ENCODE peak calls at places on chromosomes 3 and 15, in six cellular contexts. C is tibial nerve; P is neural crest cell; Q is effector CD4-positive, alpha-beta T cell; A is stimulated activated CD8-positive, alpha-beta memory T cell treated with anti-CD3 and anti-CD28 coated beads, Interleukin-4, amount 100 ng/mL, for 48 hours; B is AG04450. U is an unnamed sample.

GRCh38 chr15:35886765-35887164 is 340.8 kb upstream of the DPH6 start:
- DNase-seq in C (no peak), A (no peak), P (no peak), Q (no peak), B (no peak), U (no peak)

GRCh38 chr3:172635588-172635987 is 75.3 kb downstream of the NCEH1 start:
- DNase-seq in A (peak), P (no peak), C (no peak), Q (no peak), B (no peak), U (no peak)

GRCh38 chr3:122497425-122497824 is 17.3 kb downstream of the KPNA1 start:
- DNase-seq in P (no peak), C (no peak), B (peak), Q (no peak), A (peak), U (no peak)

GRCh38 chr15:46900992-46901391 is 816.3 kb upstream of the SEMA6D start:
- DNase-seq in A (no peak), Q (no peak), B (no peak), C (no peak), P (no peak), U (no peak)

GRCh38 chr15:40063563-40064011 is 24.6 kb upstream of the SRP14 start:
- DNase-seq in C (no peak), P (no peak), A (no peak), Q (no peak), B (no peak), U (no peak)

GRCh38 chr15:78437107-78437761 is 782 bp upstream of the IREB2 start:
- DNase-seq in Q (no peak), P (no peak), B (no peak), C (no peak), A (no peak), U (no peak)

GRCh38 chr15:65391732-65392131 is 13.9 kb upstream of the IGDCC3 start:
- DNase-seq in Q (no peak), B (no peak), P (no peak), C (no peak), A (no peak), U (no peak)

GRCh38 chr3:172711457-172711800 is 562 bp upstream of the NCEH1 start:
- DNase-seq in B (no peak), C (no peak), P (no peak), Q (no peak), A (no peak), U (no peak)

GRCh38 chr3:14127516-14128161 is 2.8 kb downstream of the TMEM43 start:
- DNase-seq in B (no peak), C (no peak), P (no peak), A (peak), Q (no peak), U (no peak)

GRCh38 chr3:38829404-38829803 is 13.4 kb upstream of the SCN10A start:
- DNase-seq in C (no peak), Q (no peak), B (peak), P (no peak), A (no peak), U (no peak)

GRCh38 chr3:15292765-15293522 is 39.4 kb downstream of the SH3BP5 start:
- DNase-seq in A (no peak), C (no peak), Q (no peak), P (no peak), B (no peak), U (no peak)

GRCh38 chr3:158520433-158520832 is 50.6 kb upstream of the MLF1 start:
- DNase-seq in A (no peak), P (no peak), Q (no peak), C (no peak), B (no peak), U (no peak)

GRCh38 chr15:51888593-51889195 is 59.2 kb downstream of the TMOD3 start:
- DNase-seq in A (no peak), C (no peak), P (no peak), B (no peak), Q (no peak), U (no peak)

GRCh38 chr3:179093807-179094206 is 22.2 kb upstream of the ZMAT3 start:
- DNase-seq in P (no peak), Q (no peak), C (no peak), A (no peak), B (no peak), U (no peak)

GRCh38 chr3:184314700-184315505 is 497 bp downstream of the EIF4G1 start:
- DNase-seq in Q (peak), C (peak), B (no peak), P (peak), A (peak), U (peak)

GRCh38 chr15:75713338-75713895 is 769 bp upstream of the CSPG4 start:
- DNase-seq in B (no peak), C (peak), A (no peak), P (no peak), Q (no peak), U (no peak)

GRCh38 chr3:197354195-197355059 is 56.0 kb upstream of the DLG1 start:
- DNase-seq in C (no peak), A (no peak), B (peak), Q (no peak), P (peak), U (no peak)

GRCh38 chr15:67067161-67067853 is 1.9 kb downstream of the SMAD3 start:
- DNase-seq in B (no peak), A (no peak), C (no peak), Q (no peak), P (no peak), U (no peak)

GRCh38 chr3:73768594-73769308 is 144.0 kb upstream of the PDZRN3 start:
- DNase-seq in B (no peak), Q (no peak), P (no peak), C (no peak), A (no peak), U (no peak)

GRCh38 chr3:50204052-50204803 is 843 bp upstream of the SLC38A3 start:
- DNase-seq in A (no peak), Q (no peak), P (no peak), C (no peak), B (no peak), U (no peak)

GRCh38 chr3:195461518-195462307 is 18.9 kb upstream of the ACAP2 start:
- DNase-seq in A (no peak), B (no peak), Q (no peak), C (no peak), P (no peak), U (no peak)

GRCh38 chr15:100783296-100783695 is 96.3 kb upstream of the ALDH1A3 start:
- DNase-seq in Q (no peak), A (peak), B (no peak), P (no peak), C (peak), U (no peak)

GRCh38 chr3:31592764-31593163 is 60.0 kb downstream of the STT3B start:
- DNase-seq in B (no peak), Q (no peak), C (no peak), A (no peak), P (no peak), U (no peak)